ENCODE peak calls at places on chromosomes 4 and X, in six cellular contexts. X, F, O, N, E and Y are unnamed samples.

GRCh38 chr4:182286035-182286434 is 42.8 kb downstream of the TENM3 start:
- DNase-seq in X (no peak), F (no peak), O (no peak), N (no peak), E (peak), Y (no peak)

GRCh38 chr4:53490161-53490915 is 100.9 kb downstream of the LNX1 start:
- DNase-seq in X (no peak), F (no peak), O (no peak), N (no peak), E (peak), Y (no peak)

GRCh38 chr4:118346495-118346894 is 6.3 kb downstream of the PRSS12 start:
- DNase-seq in X (no peak), F (no peak), O (no peak), N (no peak), E (no peak), Y (no peak)

GRCh38 chrX:145751943-145752342 is 65.7 kb upstream of the SLITRK2 start:
- DNase-seq in X (no peak), F (no peak), O (no peak), N (no peak), E (peak), Y (no peak)

GRCh38 chr4:71074452-71075299 is 81.2 kb downstream of the DCK start:
- DNase-seq in X (no peak), F (no peak), O (no peak), N (no peak), E (peak), Y (no peak)

GRCh38 chr4:38322709-38323108 is 341.3 kb upstream of the KLF3 start:
- DNase-seq in X (peak), F (no peak), O (peak), N (no peak), E (peak), Y (no peak)

GRCh38 chrX:54182194-54182863 is 725 bp downstream of the FAM120C start:
- DNase-seq in X (peak), F (peak), O (peak), N (peak), E (no peak), Y (peak)

GRCh38 chr4:124325676-124326075 is 386.9 kb downstream of the ANKRD50 start:
- DNase-seq in X (no peak), F (no peak), O (no peak), N (no peak), E (no peak), Y (no peak)

GRCh38 chr4:73315091-73315490 is 56.5 kb upstream of the ANKRD17 start:
- DNase-seq in X (no peak), F (no peak), O (no peak), N (no peak), E (no peak), Y (no peak)

GRCh38 chrX:44945736-44946135 is 72.7 kb downstream of the KDM6A start:
- DNase-seq in X (no peak), F (no peak), O (no peak), N (no peak), E (no peak), Y (no peak)

GRCh38 chr4:46937493-46937892 is 28.4 kb upstream of the COX7B2 start:
- DNase-seq in X (no peak), F (no peak), O (no peak), N (no peak), E (no peak), Y (no peak)

GRCh38 chr4:139024686-139025085 is 9.1 kb downstream of the NOCT start:
- DNase-seq in X (no peak), F (no peak), O (no peak), N (no peak), E (no peak), Y (no peak)